ENCODE peak calls at places on chromosomes 5 and 9, in seven cellular contexts. R is neural progenitor cell, G is IMR-90, I is fibroblast of lung, V is GM12878, B is uterus, S is adipocyte. A is an unnamed sample. For H3K9me3, the result is how much of the 10 kb centered on the place peaks cover.

GRCh38 chr9:92455217-92455616 is 27.1 kb downstream of the ASPN start:
- DNase-seq in R (peak), G (no peak), I (no peak), V (no peak), B (no peak), S (peak), A (no peak)

GRCh38 chr9:129236441-129237145 is 58.5 kb upstream of the IER5L start:
- DNase-seq in R (no peak), G (no peak), I (no peak), V (no peak), B (no peak), S (no peak), A (no peak)

GRCh38 chr5:145912019-145912418 is 24.4 kb upstream of the SH3RF2 start:
- DNase-seq in R (no peak), G (no peak), I (no peak), V (no peak), B (no peak), S (no peak), A (no peak)

GRCh38 chr5:7801898-7802614 is 48.9 kb downstream of the CFAP90 start:
- DNase-seq in R (no peak), G (no peak), I (no peak), V (no peak), B (no peak), S (no peak), A (no peak)

GRCh38 chr5:871596-872298 is 20.9 kb downstream of the BRD9 start:
- DNase-seq in R (no peak), G (no peak), I (no peak), V (no peak), B (no peak), S (no peak), A (no peak)

GRCh38 chr5:55438931-55439477 is 95.8 kb downstream of the PLPP1 start:
- DNase-seq in R (peak), G (peak), I (peak), V (no peak), B (peak), S (peak), A (no peak)

GRCh38 chr5:156411131-156411727 is 84.3 kb downstream of the SGCD start:
- DNase-seq in R (no peak), G (peak), I (peak), V (no peak), B (peak), S (peak), A (no peak)

GRCh38 chr9:87370003-87370685 is 127.5 kb upstream of the DAPK1 start:
- DNase-seq in R (no peak), G (no peak), I (peak), V (no peak), B (no peak), S (peak), A (no peak)

GRCh38 chr9:100377015-100377414 is 24.3 kb upstream of the TEX10 start:
- DNase-seq in R (no peak), G (peak), I (peak), V (no peak), B (no peak), S (no peak), A (no peak)

GRCh38 chr5:143882520-143882919 is 70.6 kb downstream of the HMHB1 start:
- DNase-seq in R (no peak), G (peak), I (no peak), V (no peak), B (no peak), S (peak), A (no peak)

GRCh38 chr5:35202319-35203111 is 27.8 kb downstream of the PRLR start:
- DNase-seq in R (peak), G (peak), I (peak), V (no peak), B (no peak), S (peak), A (peak)

GRCh38 chr5:32474201-32474854 is 29.8 kb upstream of the ZFR start:
- DNase-seq in R (no peak), G (no peak), I (no peak), V (no peak), B (no peak), S (no peak), A (no peak)

GRCh38 chr9:91302831-91303230 is 58.9 kb downstream of the AUH start:
- DNase-seq in R (no peak), G (peak), I (peak), V (no peak), B (no peak), S (peak), A (no peak)

GRCh38 chr9:13876741-13877140 is 437.2 kb downstream of the NFIB start:
- DNase-seq in R (no peak), G (no peak), I (no peak), V (no peak), B (no peak), S (no peak), A (no peak)

GRCh38 chr5:64486163-64486562 is 19.7 kb upstream of the RGS7BP start:
- DNase-seq in R (no peak), G (no peak), I (no peak), V (no peak), B (no peak), S (no peak), A (no peak)

GRCh38 chr9:73780916-73781315 is 629.3 kb downstream of the ANXA1 start:
- DNase-seq in R (no peak), G (no peak), I (peak), V (no peak), B (no peak), S (peak), A (no peak)

GRCh38 chr5:40260351-40260750 is 419.4 kb upstream of the PTGER4 start:
- DNase-seq in R (no peak), G (no peak), I (no peak), V (no peak), B (no peak), S (no peak), A (no peak)

GRCh38 chr9:113570749-113571711 is 107.5 kb downstream of the RGS3 start:
- DNase-seq in R (no peak), G (peak), I (peak), V (no peak), B (no peak), S (peak), A (no peak)

GRCh38 chr9:6498982-6499381 is 86.0 kb downstream of the UHRF2 start:
- DNase-seq in R (no peak), G (peak), I (peak), V (no peak), B (no peak), S (peak), A (no peak)

GRCh38 chr9:2597483-2597882 is 24.1 kb upstream of the VLDLR start:
- DNase-seq in R (no peak), G (peak), I (no peak), V (no peak), B (no peak), S (peak), A (no peak)

GRCh38 chr5:120624021-120624563 is 160.0 kb downstream of the PRR16 start:
- DNase-seq in R (no peak), G (peak), I (peak), V (no peak), B (no peak), S (peak), A (no peak)

GRCh38 chr5:108141676-108142075 is 240.2 kb downstream of the FBXL17 start:
- DNase-seq in R (no peak), G (peak), I (peak), V (no peak), B (no peak), S (no peak), A (no peak)

GRCh38 chr5:141319202-141319601 is 1.4 kb downstream of the TAF7 start:
- DNase-seq in R (no peak), G (no peak), I (no peak), V (no peak), B (no peak), S (no peak), A (no peak)
- H3K9me3 ChIP-seq in R (under half), G (under half), I (under half), V (under half), B (under half), S (under half), A (under half)

GRCh38 chr5:2674456-2674855 is 77.0 kb downstream of the IRX2 start:
- DNase-seq in R (no peak), G (no peak), I (peak), V (no peak), B (no peak), S (no peak), A (no peak)

GRCh38 chr5:2669259-2669658 is 82.2 kb downstream of the IRX2 start:
- DNase-seq in R (no peak), G (no peak), I (no peak), V (no peak), B (no peak), S (no peak), A (no peak)

GRCh38 chr5:2675548-2675947 is 75.9 kb downstream of the IRX2 start:
- DNase-seq in R (no peak), G (no peak), I (no peak), V (no peak), B (no peak), S (no peak), A (peak)

GRCh38 chr5:2669913-2670312 is 81.6 kb downstream of the IRX2 start:
- DNase-seq in R (no peak), G (no peak), I (no peak), V (no peak), B (no peak), S (no peak), A (no peak)

GRCh38 chr5:2670856-2671404 is 80.5 kb downstream of the IRX2 start:
- DNase-seq in R (no peak), G (no peak), I (no peak), V (no peak), B (no peak), S (no peak), A (no peak)
- H3K9me3 ChIP-seq in R (under half), G (under half), I (under half), V (under half), B (under half), S (under half), A (under half)

DNA sequence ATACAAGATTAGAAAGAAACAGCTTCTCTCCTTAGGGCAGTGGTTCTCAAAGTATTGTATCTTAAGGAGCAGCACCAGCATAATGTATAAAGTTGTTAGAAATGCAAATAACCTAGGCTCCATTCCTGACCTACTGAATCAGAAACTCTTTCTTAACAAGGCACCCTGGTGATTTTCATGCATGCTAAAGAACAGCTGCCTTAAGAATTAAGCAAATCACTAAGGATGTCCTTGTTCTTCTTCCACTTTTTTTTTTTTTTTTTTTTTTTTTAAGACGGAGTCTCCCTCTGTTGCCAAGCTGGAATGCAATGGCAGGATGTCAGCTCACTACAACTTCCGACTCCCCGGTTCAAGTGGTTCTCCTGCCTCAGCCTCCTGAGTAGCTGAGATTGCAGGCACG is 1095.2 kb upstream of the EDIL3 start:
- DNase-seq in R (no peak), G (no peak), I (no peak), V (no peak), B (no peak), S (no peak), A (no peak)
- H3K9me3 ChIP-seq in R (under half), G (under half), I (under half), V (under half), B (under half), S (under half), A (under half)

GRCh38 chr5:129223178-129223577 is 128.6 kb downstream of the ISOC1 start:
- DNase-seq in R (no peak), G (no peak), I (no peak), V (no peak), B (no peak), S (no peak), A (no peak)
- H3K9me3 ChIP-seq in R (under half), G (under half), I (under half), V (under half), B (under half), S (under half), A (under half)

A was measured in WERI-Rb-1.